ENCODE peak calls at places on chromosome 22, in ten cellular contexts. T is H1, E is testis, L is H54, X is body of pancreas, W is stomach, O is HCT116, K is IMR-90, N is erythroblast, C is spleen. A is an unnamed sample.

GRCh38 chr22:40156001-40156516 is 21.7 kb upstream of the TNRC6B start:
- DNase-seq in T (peak; percentile 19), E (no peak), L (peak; percentile 26), X (peak; percentile 66), W (peak; percentile 81), O (peak; percentile 51), K (peak; percentile 85), N (peak; percentile 43), C (no peak), A (peak; percentile 59)

GRCh38 chr22:23384451-23384850 is 195.6 kb downstream of the IGLL1 start:
- DNase-seq in T (no peak), E (peak; percentile 41), L (no peak), X (no peak), W (no peak), O (no peak), K (no peak), N (no peak), C (no peak), A (no peak)

GRCh38 chr22:46797355-46797754 is 34.9 kb downstream of the TBC1D22A start:
- DNase-seq in T (no peak), E (no peak), L (no peak), X (no peak), W (no peak), O (no peak), K (peak; percentile 55), N (peak; percentile 23), C (peak; percentile 72), A (no peak)

GRCh38 chr22:29470159-29470855 is 9.7 kb upstream of the NEFH start:
- DNase-seq in T (peak; percentile 81), E (peak; percentile 73), L (peak; percentile 77), X (peak; percentile 63), W (peak; percentile 63), O (peak; percentile 62), K (peak; percentile 24), N (peak; percentile 73), C (peak; percentile 88), A (peak; percentile 54)

GRCh38 chr22:21823740-21824438 is 43.6 kb downstream of the MAPK1 start:
- DNase-seq in T (no peak), E (no peak), L (no peak), X (no peak), W (no peak), O (no peak), K (peak; percentile 63), N (peak; percentile 26), C (no peak), A (no peak)

GRCh38 chr22:37008365-37008764 is 10.9 kb downstream of the TST start:
- DNase-seq in T (no peak), E (no peak), L (no peak), X (no peak), W (no peak), O (no peak), K (no peak), N (no peak), C (no peak), A (no peak)

GRCh38 chr22:29907753-29908515 is 25.0 kb downstream of the MTMR3 start:
- DNase-seq in T (no peak), E (peak; percentile 92), L (peak; percentile 44), X (peak; percentile 87), W (peak; percentile 92), O (peak; percentile 93), K (peak; percentile 99), N (peak; percentile 94), C (no peak), A (peak; percentile 61)

GRCh38 chr22:18031670-18032454 is 7.5 kb upstream of the MICAL3 start:
- DNase-seq in T (no peak), E (no peak), L (peak; percentile 67), X (peak; percentile 38), W (no peak), O (peak; percentile 82), K (peak; percentile 97), N (no peak), C (peak; percentile 38), A (no peak)

GRCh38 chr22:18050065-18050464 is 25.7 kb upstream of the MICAL3 start:
- DNase-seq in T (no peak), E (no peak), L (no peak), X (no peak), W (no peak), O (no peak), K (no peak), N (no peak), C (peak; percentile 15), A (no peak)

GRCh38 chr22:47598864-47599263 is 836.4 kb downstream of the TBC1D22A start:
- DNase-seq in T (no peak), E (no peak), L (no peak), X (no peak), W (peak; percentile 7), O (no peak), K (no peak), N (no peak), C (no peak), A (no peak)

GRCh38 chr22:35174398-35174797 is 82.9 kb upstream of the HMGXB4 start:
- DNase-seq in T (no peak), E (no peak), L (no peak), X (no peak), W (no peak), O (no peak), K (no peak), N (no peak), C (no peak), A (no peak)

DNA sequence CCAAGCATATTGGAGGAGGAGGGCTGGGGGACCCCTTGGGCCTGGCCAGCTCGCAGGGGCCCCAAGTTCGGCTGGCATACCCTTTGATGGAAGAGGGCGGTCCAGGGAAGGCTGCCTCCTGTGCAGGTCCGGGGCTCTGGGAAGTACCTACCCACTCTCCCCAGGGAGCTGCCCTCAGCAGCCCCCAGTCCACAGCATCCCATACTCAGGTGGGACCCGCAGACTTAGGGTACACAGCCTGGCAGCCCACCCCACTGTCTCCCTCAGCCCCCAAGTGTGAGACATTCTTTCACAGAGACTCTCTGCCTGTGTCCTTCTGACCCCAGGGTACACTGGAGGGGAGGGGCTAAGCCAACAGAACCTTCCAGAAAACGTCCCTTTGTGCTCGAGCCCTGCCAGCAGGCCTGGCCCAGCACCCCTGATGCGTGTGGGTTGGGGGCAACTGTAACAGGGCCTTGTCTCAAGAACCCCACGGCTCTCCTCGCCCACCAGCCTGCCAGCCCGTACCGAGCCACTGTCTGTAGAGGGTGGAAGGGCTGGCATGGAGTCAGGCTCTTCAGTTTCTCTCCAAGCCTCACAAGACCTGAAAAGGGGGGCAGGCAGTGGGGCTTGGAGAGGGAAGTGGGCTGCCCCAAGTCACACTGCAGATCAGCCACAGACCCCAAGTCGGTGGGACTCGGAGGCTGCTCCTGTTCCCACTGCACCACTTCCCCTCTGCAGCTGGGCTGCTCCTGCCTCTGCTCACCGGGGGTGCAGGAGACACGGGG is 7.0 kb upstream of the TNFRSF13C start:
- DNase-seq in T (no peak), E (no peak), L (no peak), X (no peak), W (no peak), O (no peak), K (no peak), N (no peak), C (peak; percentile 78), A (no peak)
- TF ChIP-seq POLR2A in T (no peak), E (no peak), L (no peak), X (no peak), W (no peak), O (no peak), K (no peak), N (peak; percentile 21), C (no peak), A (no peak)

GRCh38 chr22:27045103-27045940 is 387.9 kb downstream of the MIAT start:
- DNase-seq in T (no peak), E (no peak), L (peak; percentile 25), X (peak; percentile 18), W (no peak), O (no peak), K (peak; percentile 36), N (no peak), C (no peak), A (no peak)
- TF ChIP-seq POLR2A in T (no peak), E (no peak), L (no peak), X (no peak), W (no peak), O (no peak), K (no peak), N (no peak), C (no peak), A (no peak)

GRCh38 chr22:44570476-44571445 is 72.7 kb upstream of the RTL6 start:
- DNase-seq in T (no peak), E (no peak), L (no peak), X (no peak), W (no peak), O (no peak), K (no peak), N (no peak), C (no peak), A (peak; percentile 16)

GRCh38 chr22:44567846-44568493 is 69.9 kb upstream of the RTL6 start:
- DNase-seq in T (no peak), E (peak; percentile 34), L (no peak), X (peak; percentile 50), W (peak; percentile 57), O (peak; percentile 54), K (peak; percentile 39), N (peak; percentile 42), C (peak; percentile 79), A (no peak)

GRCh38 chr22:44569516-44569915 is 71.5 kb upstream of the RTL6 start:
- DNase-seq in T (no peak), E (no peak), L (no peak), X (no peak), W (no peak), O (no peak), K (no peak), N (no peak), C (no peak), A (no peak)

GRCh38 chr22:44571566-44572413 is 73.8 kb upstream of the RTL6 start:
- DNase-seq in T (no peak), E (no peak), L (no peak), X (no peak), W (peak; percentile 22), O (no peak), K (no peak), N (no peak), C (no peak), A (peak; percentile 39)

GRCh38 chr22:44566911-44567310 is 68.9 kb upstream of the RTL6 start:
- DNase-seq in T (no peak), E (no peak), L (no peak), X (no peak), W (no peak), O (no peak), K (no peak), N (no peak), C (peak; percentile 70), A (peak; percentile 27)
- TF ChIP-seq POLR2A in T (no peak), E (no peak), L (no peak), X (no peak), W (no peak), O (no peak), K (no peak), N (no peak), C (no peak), A (no peak)

DNA sequence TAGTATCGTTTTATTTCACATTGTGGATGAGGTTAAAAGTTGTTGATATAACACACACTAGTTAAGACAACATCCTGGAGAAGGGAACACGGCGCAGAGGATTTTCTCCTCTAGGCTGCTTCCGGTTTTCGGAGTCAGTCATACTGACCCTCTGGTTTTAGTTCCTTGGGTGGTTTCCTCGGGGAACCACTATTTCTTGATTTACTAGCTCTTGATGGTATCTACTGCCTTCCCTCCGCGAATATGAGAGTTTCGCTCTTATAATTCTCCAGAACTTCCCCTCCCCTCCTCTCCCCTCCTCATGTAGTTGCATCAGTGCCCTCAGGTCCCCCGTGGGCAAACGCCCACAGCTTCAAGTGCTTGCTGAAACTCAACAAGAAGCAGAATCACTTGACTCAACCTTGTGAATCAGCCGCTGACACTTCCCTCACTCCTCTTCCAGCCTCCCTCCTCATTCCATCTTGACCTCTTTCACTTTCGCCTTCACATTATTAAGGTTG is 15.9 kb upstream of the APOBEC3A start:
- DNase-seq in T (no peak), E (peak; percentile 22), L (no peak), X (no peak), W (peak; percentile 25), O (no peak), K (no peak), N (no peak), C (no peak), A (no peak)
- TF ChIP-seq POLR2A in T (no peak), E (no peak), L (no peak), X (no peak), W (no peak), O (no peak), K (no peak), N (no peak), C (no peak), A (no peak)